ENCODE peak calls at places on chromosomes 1 and 21, in six cellular contexts. A is H1, Y is K562, P is GM12891, M is GM12878, W is HepG2. O is an unnamed sample.

GRCh38 chr1:116219651-116220434 is 108.6 kb downstream of the MAB21L3 start:
- DNase-seq in M (no peak), W (no peak), A (no peak), Y (no peak), P (no peak), O (no peak)

GRCh38 chr1:191368891-191369654 is 789.2 kb upstream of the RGS18 start:
- DNase-seq in A (no peak), M (no peak), Y (peak), P (no peak), W (no peak), O (no peak)

GRCh38 chr21:45598109-45598508 is 45.4 kb upstream of the PCBP3 start:
- DNase-seq in P (no peak), A (no peak), M (no peak), W (no peak), Y (no peak), O (no peak)

GRCh38 chr1:21524686-21525339 is 15.6 kb downstream of the ALPL start:
- DNase-seq in M (no peak), Y (no peak), W (no peak), P (no peak), A (no peak), O (no peak)

GRCh38 chr1:30274937-30275621 is 448.3 kb downstream of the MATN1 start:
- DNase-seq in M (no peak), W (no peak), Y (no peak), P (no peak), A (no peak), O (no peak)

GRCh38 chr1:89516055-89516454 is 8.6 kb upstream of the LRRC8B start:
- DNase-seq in M (no peak), A (no peak), P (no peak), W (peak), Y (peak), O (no peak)

GRCh38 chr1:153190373-153190772 is 12.9 kb upstream of the LELP1 start:
- DNase-seq in W (no peak), M (no peak), P (no peak), Y (peak), A (no peak), O (no peak)

GRCh38 chr1:182601416-182601786 is 2.8 kb downstream of the RGS16 start:
- DNase-seq in P (no peak), W (peak), M (peak), Y (peak), A (no peak), O (peak)

GRCh38 chr21:43701936-43702784 is 16.8 kb upstream of the PDXK start:
- DNase-seq in P (no peak), W (no peak), Y (no peak), M (no peak), A (no peak), O (no peak)

GRCh38 chr1:94927405-94928175 is 680 bp upstream of the CNN3 start:
- DNase-seq in P (no peak), Y (no peak), M (no peak), A (peak), W (peak), O (no peak)

GRCh38 chr1:42380617-42381423 is at the start of gene RIMKLA:
- DNase-seq in P (peak), Y (peak), A (no peak), W (peak), M (no peak), O (peak)

GRCh38 chr1:18703041-18703621 is 72.5 kb downstream of the PAX7 start:
- DNase-seq in Y (peak), A (no peak), M (no peak), W (peak), P (no peak), O (no peak)

GRCh38 chr1:227913969-227914791 is 33.6 kb downstream of the WNT9A start:
- DNase-seq in W (no peak), A (no peak), P (no peak), Y (no peak), M (no peak), O (no peak)

GRCh38 chr1:2212542-2213491 is 15.3 kb upstream of the SKI start:
- DNase-seq in A (peak), W (peak), P (no peak), M (no peak), Y (peak), O (no peak)
- TF ChIP-seq POLR2A in A (no peak), W (no peak), P (no peak), M (no peak), Y (no peak), O (no peak)

GRCh38 chr1:27513521-27513920 is 23.6 kb upstream of the WASF2 start:
- DNase-seq in Y (peak), W (no peak), A (no peak), M (no peak), P (no peak), O (no peak)
- TF ChIP-seq TAF1 in Y (no peak), W (no peak), A (no peak), M (no peak), P (no peak), O (no peak)

DNA sequence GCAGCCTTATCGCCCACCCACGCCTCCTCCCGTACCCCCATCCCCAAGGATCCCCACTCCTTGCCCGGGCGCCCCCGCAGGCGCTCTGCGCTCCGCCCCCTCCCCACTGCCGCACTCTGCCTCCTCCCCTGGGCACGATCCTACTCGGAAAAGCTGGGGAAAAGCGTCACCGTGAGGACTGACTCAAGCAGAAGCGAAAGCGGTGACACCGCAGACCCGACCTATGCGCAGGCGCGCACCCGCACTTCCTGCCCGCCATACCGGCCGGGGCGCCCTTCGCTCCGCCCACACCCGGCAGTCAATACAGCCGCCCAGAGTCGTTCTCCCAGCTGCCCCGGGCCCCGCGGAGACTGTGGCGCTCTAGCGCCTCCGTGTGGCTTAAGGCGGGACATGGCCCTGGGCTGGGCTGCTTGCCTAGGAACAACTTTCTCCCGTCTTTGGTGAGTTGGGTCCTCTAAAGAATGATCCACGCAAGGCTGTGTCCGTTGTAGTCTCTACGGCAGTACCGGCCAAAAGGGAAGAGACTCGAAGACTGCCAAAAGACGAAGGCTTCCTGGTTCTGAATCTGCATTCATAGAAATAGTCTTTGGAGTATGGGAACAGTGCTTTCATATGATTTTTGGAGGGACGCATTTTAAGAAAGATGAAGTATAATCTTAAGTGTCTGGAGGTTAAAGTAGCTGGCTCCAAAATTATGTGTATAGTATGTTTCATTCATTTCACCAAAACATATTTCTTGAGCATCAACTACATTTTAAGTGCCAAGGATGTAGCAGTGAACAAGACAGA is at the start of gene OMA1:
- DNase-seq in Y (peak), W (peak), P (peak), M (peak), A (peak), O (peak)
- TF ChIP-seq POLR2A in Y (peak), W (peak), P (peak), M (peak), A (no peak), O (peak)

GRCh38 chr1:233487415-233487814 is 126.5 kb upstream of the KCNK1 start:
- DNase-seq in W (no peak), Y (no peak), M (no peak), P (no peak), A (no peak), O (no peak)

GRCh38 chr1:233489436-233489835 is 124.5 kb upstream of the KCNK1 start:
- DNase-seq in M (no peak), Y (no peak), A (no peak), P (no peak), W (no peak), O (no peak)

GRCh38 chr1:233491953-233492627 is 121.8 kb upstream of the KCNK1 start:
- DNase-seq in A (no peak), M (no peak), P (no peak), W (no peak), Y (no peak), O (no peak)

GRCh38 chr1:233485809-233486398 is 128.0 kb upstream of the KCNK1 start:
- DNase-seq in A (no peak), M (no peak), P (no peak), W (no peak), Y (no peak), O (no peak)

GRCh38 chr1:233490488-233490887 is 123.4 kb upstream of the KCNK1 start:
- DNase-seq in M (no peak), P (no peak), Y (no peak), W (no peak), A (no peak), O (no peak)
- TF ChIP-seq TAF1 in M (no peak), P (no peak), Y (no peak), W (no peak), A (no peak), O (no peak)

DNA sequence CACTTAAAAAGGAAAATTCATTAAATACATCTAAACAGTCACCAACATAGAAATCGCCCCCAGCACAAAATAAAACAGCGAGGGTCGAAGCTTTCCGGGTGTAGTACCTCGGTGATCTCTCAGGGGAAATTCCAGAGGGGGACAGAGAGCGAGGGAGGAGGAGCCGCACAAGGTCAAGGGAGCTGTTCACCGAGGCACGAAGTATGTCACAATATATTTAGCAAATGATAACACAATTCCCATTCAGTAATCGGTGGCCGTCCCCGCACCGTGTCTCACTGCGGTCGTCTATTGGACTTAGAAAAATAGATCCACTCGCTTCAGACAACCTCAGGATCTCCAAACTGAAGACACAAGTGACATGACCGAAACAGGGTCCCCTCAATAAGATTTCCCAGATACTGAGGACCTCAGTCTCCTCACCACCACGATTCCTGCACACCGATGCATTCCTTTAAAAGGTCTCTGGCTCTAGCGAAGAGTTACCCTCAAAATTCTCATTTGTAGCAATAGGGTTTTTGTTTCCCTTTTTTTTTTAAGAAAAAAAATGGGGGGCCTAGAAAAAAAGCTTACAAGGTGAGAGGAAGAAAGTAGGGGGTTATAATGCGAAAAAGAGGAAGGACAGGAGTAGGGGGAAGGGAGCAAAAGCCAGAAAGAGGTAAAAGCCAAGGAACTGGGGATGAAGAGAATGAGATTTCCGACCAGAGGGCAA is 1.1 kb downstream of the LPGAT1 start:
- DNase-seq in W (peak), M (no peak), A (no peak), P (no peak), Y (peak), O (no peak)
- TF ChIP-seq POLR2A in W (peak), M (no peak), A (no peak), P (no peak), Y (no peak), O (no peak)

GRCh38 chr21:28086861-28087581 is 905.7 kb downstream of the LTN1 start:
- DNase-seq in Y (no peak), P (no peak), A (no peak), W (no peak), M (no peak), O (no peak)
- TF ChIP-seq TAF1 in Y (no peak), P (no peak), A (no peak), W (no peak), M (no peak), O (no peak)

GRCh38 chr1:79682478-79682877 is 675.9 kb upstream of the ADGRL4 start:
- DNase-seq in M (no peak), Y (no peak), W (no peak), A (no peak), P (no peak), O (no peak)

GRCh38 chr1:79679916-79680315 is 673.4 kb upstream of the ADGRL4 start:
- DNase-seq in M (no peak), A (no peak), P (no peak), W (no peak), Y (no peak), O (no peak)

GRCh38 chr1:79683420-79683819 is 676.9 kb upstream of the ADGRL4 start:
- DNase-seq in A (no peak), W (no peak), Y (no peak), M (no peak), P (no peak), O (no peak)

GRCh38 chr1:79681382-79681781 is 674.9 kb upstream of the ADGRL4 start:
- DNase-seq in M (no peak), A (no peak), Y (no peak), W (no peak), P (no peak), O (no peak)
- TF ChIP-seq POLR2A in M (no peak), A (no peak), Y (no peak), W (no peak), P (no peak), O (no peak)

GRCh38 chr1:244322791-244323521 is 128.8 kb downstream of the ADSS2 start:
- DNase-seq in Y (peak), M (no peak), W (peak), A (no peak), P (no peak), O (no peak)
- TF ChIP-seq TAF1 in Y (no peak), M (no peak), W (no peak), A (no peak), P (no peak), O (no peak)

O was measured in GM12892.